ENCODE peak calls at places on chromosomes 4 and X, in seven cellular contexts. J is activated CD4-positive, alpha-beta T cell treated with anti-CD3 and anti-CD28 coated beads for 24 hours; N is type B pancreatic cell; F is foreskin fibroblast; E is cardiac fibroblast; O is GOT3; U is body of pancreas. D is an unnamed sample.

GRCh38 chrX:12170755-12171154 is 32.5 kb downstream of the FRMPD4 start:
- DNase-seq in J (no peak), N (no peak), F (no peak), E (no peak), O (no peak), U (no peak), D (no peak)

GRCh38 chr4:89363786-89364185 is 56.2 kb upstream of the GPRIN3 start:
- DNase-seq in J (no peak), N (no peak), F (no peak), E (no peak), O (no peak), U (no peak), D (no peak)

GRCh38 chr4:24896977-24897376 is 15.9 kb downstream of the CCDC149 start:
- DNase-seq in J (no peak), N (no peak), F (no peak), E (no peak), O (no peak), U (no peak), D (no peak)

GRCh38 chr4:68466185-68466584 is 18.9 kb downstream of the TMPRSS11E start:
- DNase-seq in J (no peak), N (no peak), F (peak), E (peak), O (no peak), U (no peak), D (no peak)

GRCh38 chr4:72546456-72546855 is 22.6 kb downstream of the ADAMTS3 start:
- DNase-seq in J (no peak), N (no peak), F (no peak), E (no peak), O (no peak), U (no peak), D (no peak)

GRCh38 chrX:140090800-140091275 is 125.5 kb upstream of the CXorf66 start:
- DNase-seq in J (no peak), N (no peak), F (no peak), E (no peak), O (no peak), U (no peak), D (no peak)

GRCh38 chr4:76562161-76562560 is 127.1 kb downstream of the SHROOM3 start:
- DNase-seq in J (no peak), N (no peak), F (peak), E (peak), O (no peak), U (no peak), D (no peak)

GRCh38 chr4:123168812-123169211 is 227.8 kb upstream of the SPRY1 start:
- DNase-seq in J (no peak), N (no peak), F (no peak), E (no peak), O (no peak), U (no peak), D (no peak)

GRCh38 chr4:99921174-99921573 is 25.2 kb downstream of the DNAJB14 start:
- DNase-seq in J (no peak), N (no peak), F (no peak), E (no peak), O (no peak), U (no peak), D (no peak)

GRCh38 chr4:24770111-24770584 is 25.2 kb upstream of the SOD3 start:
- DNase-seq in J (no peak), N (no peak), F (peak), E (peak), O (peak), U (no peak), D (no peak)

GRCh38 chr4:125928652-125929051 is 613.9 kb downstream of the FAT4 start:
- DNase-seq in J (no peak), N (no peak), F (no peak), E (no peak), O (no peak), U (no peak), D (no peak)

GRCh38 chrX:15404712-15405111 is 20.5 kb upstream of the VEGFD start:
- DNase-seq in J (no peak), N (no peak), F (peak), E (peak), O (no peak), U (peak), D (no peak)

GRCh38 chr4:8705161-8706145 is 112.9 kb downstream of the CPZ start:
- DNase-seq in J (no peak), N (no peak), F (no peak), E (no peak), O (no peak), U (no peak), D (peak)

GRCh38 chr4:120008957-120009356 is 57.7 kb downstream of the MAD2L1 start:
- DNase-seq in J (no peak), N (no peak), F (no peak), E (no peak), O (no peak), U (no peak), D (no peak)

GRCh38 chr4:66178901-66179300 is 508.6 kb upstream of the EPHA5 start:
- DNase-seq in J (no peak), N (no peak), F (no peak), E (peak), O (no peak), U (no peak), D (no peak)

GRCh38 chr4:136680271-136680670 is 852.0 kb downstream of the PCDH18 start:
- DNase-seq in J (no peak), N (no peak), F (no peak), E (peak), O (no peak), U (no peak), D (no peak)

GRCh38 chr4:138182838-138183426 is 59.2 kb downstream of the SLC7A11 start:
- DNase-seq in J (no peak), N (no peak), F (peak), E (peak), O (no peak), U (peak), D (no peak)

GRCh38 chrX:42748067-42748850 is 29.7 kb downstream of the PPP1R2C start:
- DNase-seq in J (no peak), N (no peak), F (peak), E (peak), O (no peak), U (no peak), D (no peak)